ENCODE peak calls at places on chromosome 11, in ten cellular contexts. L is K562, T is transverse colon, C is HepG2, F is HCT116, J is breast epithelium, Q is HL-60, Y is Panc1, Z is stomach, S is sigmoid colon. X is an unnamed sample.

GRCh38 chr11:87281496-87281895 is 243.8 kb downstream of the TMEM135 start:
- DNase-seq in L (peak), T (no peak), C (peak), F (no peak), J (no peak), Q (no peak), Y (no peak), Z (no peak), S (no peak), X (no peak)

GRCh38 chr11:116697011-116697410 is 75.8 kb downstream of the BUD13 start:
- DNase-seq in L (no peak), T (no peak), C (no peak), F (no peak), J (no peak), Q (no peak), Y (no peak), Z (no peak), S (no peak), X (no peak)

GRCh38 chr11:129608711-129609110 is 206.9 kb upstream of the TMEM45B start:
- DNase-seq in L (no peak), T (no peak), C (no peak), F (no peak), J (no peak), Q (no peak), Y (no peak), Z (no peak), S (no peak), X (no peak)

GRCh38 chr11:113182288-113182687 is 132.1 kb upstream of the TTC12 start:
- DNase-seq in L (no peak), T (no peak), C (no peak), F (no peak), J (no peak), Q (no peak), Y (no peak), Z (no peak), S (no peak), X (no peak)

GRCh38 chr11:46736615-46737014 is 17.6 kb downstream of the F2 start:
- DNase-seq in L (no peak), T (no peak), C (no peak), F (no peak), J (no peak), Q (no peak), Y (no peak), Z (no peak), S (no peak), X (no peak)

GRCh38 chr11:75313457-75314272 is 37.8 kb downstream of the ARRB1 start:
- DNase-seq in L (peak), T (no peak), C (no peak), F (no peak), J (no peak), Q (no peak), Y (no peak), Z (peak), S (peak), X (no peak)

GRCh38 chr11:118230088-118230487 is 5.3 kb upstream of the JAML start:
- DNase-seq in L (no peak), T (no peak), C (no peak), F (no peak), J (no peak), Q (no peak), Y (no peak), Z (no peak), S (no peak), X (no peak)

GRCh38 chr11:103274025-103274424 is 164.8 kb downstream of the DYNC2H1 start:
- DNase-seq in L (no peak), T (no peak), C (no peak), F (no peak), J (no peak), Q (no peak), Y (no peak), Z (no peak), S (no peak), X (no peak)

GRCh38 chr11:48055292-48056132 is 75.2 kb downstream of the PTPRJ start:
- DNase-seq in L (peak), T (peak), C (peak), F (no peak), J (peak), Q (peak), Y (no peak), Z (peak), S (no peak), X (no peak)

GRCh38 chr11:44977493-44977984 is 26.9 kb upstream of the TP53I11 start:
- DNase-seq in L (no peak), T (peak), C (no peak), F (no peak), J (no peak), Q (peak), Y (no peak), Z (peak), S (no peak), X (no peak)

GRCh38 chr11:3000032-3000961 is 8.2 kb upstream of the NAP1L4 start:
- DNase-seq in L (no peak), T (peak), C (no peak), F (no peak), J (peak), Q (no peak), Y (no peak), Z (peak), S (peak), X (peak)

GRCh38 chr11:100930185-100930778 is 199.3 kb downstream of the PGR start:
- DNase-seq in L (peak), T (no peak), C (peak), F (peak), J (no peak), Q (no peak), Y (no peak), Z (no peak), S (no peak), X (no peak)

GRCh38 chr11:77266766-77267165 is 34.7 kb downstream of the GDPD4 start:
- DNase-seq in L (no peak), T (no peak), C (no peak), F (no peak), J (no peak), Q (no peak), Y (no peak), Z (no peak), S (no peak), X (no peak)

GRCh38 chr11:14653090-14653489 is 9.5 kb downstream of the PDE3B start:
- DNase-seq in L (no peak), T (no peak), C (no peak), F (no peak), J (no peak), Q (no peak), Y (no peak), Z (no peak), S (no peak), X (no peak)

GRCh38 chr11:24592342-24592741 is 95.5 kb downstream of the LUZP2 start:
- DNase-seq in L (no peak), T (no peak), C (no peak), F (no peak), J (no peak), Q (no peak), Y (no peak), Z (no peak), S (no peak), X (no peak)
- TF ChIP-seq CTCF in L (no peak), T (no peak), C (no peak), F (no peak), J (no peak), Q (no peak), Y (no peak), Z (no peak), S (no peak), X (no peak)

GRCh38 chr11:111922803-111923202 is 4.1 kb downstream of the C11orf52 start:
- DNase-seq in L (no peak), T (no peak), C (peak), F (no peak), J (no peak), Q (no peak), Y (no peak), Z (peak), S (peak), X (no peak)
- TF ChIP-seq POLR2AphosphoS5 in L (no peak), T (peak), C (no peak), F (no peak), J (no peak), Q (no peak), Y (no peak), Z (peak), S (peak), X (no peak)

DNA sequence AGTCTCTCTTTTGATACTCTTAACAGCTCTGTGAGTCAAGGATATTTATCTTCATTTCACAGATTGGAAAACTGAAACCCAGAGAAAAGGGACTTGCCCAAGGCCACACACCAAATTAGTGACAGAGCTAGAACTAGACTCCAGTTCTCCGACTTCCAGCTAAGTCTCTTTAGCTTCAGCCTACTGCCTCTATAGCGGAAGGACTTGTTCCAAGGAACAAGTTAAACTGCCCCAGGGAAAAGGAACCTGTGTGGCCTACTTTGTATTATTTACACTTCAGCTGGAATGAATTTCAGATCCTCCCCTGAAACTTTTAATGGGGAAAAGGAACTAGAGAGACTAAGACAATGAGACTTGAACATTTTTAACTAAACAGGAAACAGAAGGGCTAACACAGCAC is 1.2 kb downstream of the LRRC51 start:
- DNase-seq in L (no peak), T (no peak), C (no peak), F (no peak), J (no peak), Q (no peak), Y (no peak), Z (no peak), S (no peak), X (no peak)
- H3K27ac ChIP-seq in L (peak), T (peak), C (no peak), F (no peak), J (peak), Q (peak), Y (peak), Z (peak), S (peak), X (peak)

DNA sequence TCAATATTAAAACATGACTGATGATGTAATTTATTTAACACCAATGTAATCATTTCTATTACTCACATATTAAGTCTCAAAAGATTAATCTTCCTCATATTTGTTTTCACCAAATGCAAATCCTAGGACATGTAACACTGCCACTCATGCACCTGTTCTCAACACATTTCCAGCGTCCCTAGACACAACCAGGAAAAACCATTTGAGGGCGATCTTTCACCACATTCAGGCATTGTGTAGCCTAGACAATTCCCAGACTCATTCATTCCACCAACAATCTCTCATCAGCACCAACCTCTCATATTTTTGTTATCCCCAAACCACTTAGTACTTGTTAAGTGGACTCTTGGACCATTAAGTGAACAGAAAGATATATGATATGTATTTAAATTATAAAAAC is 66.1 kb downstream of the SLC36A4 start:
- DNase-seq in L (peak), T (no peak), C (peak), F (no peak), J (no peak), Q (peak), Y (no peak), Z (no peak), S (no peak), X (no peak)
- TF ChIP-seq CTCF in L (peak), T (no peak), C (peak), F (peak), J (no peak), Q (no peak), Y (peak), Z (no peak), S (no peak), X (no peak)

GRCh38 chr11:66311965-66312548 is 4.8 kb downstream of the CD248 start:
- DNase-seq in L (peak), T (peak), C (peak), F (peak), J (peak), Q (peak), Y (peak), Z (peak), S (peak), X (peak)
- TF ChIP-seq POLR2AphosphoS5 in L (no peak), T (peak), C (peak), F (peak), J (peak), Q (no peak), Y (no peak), Z (no peak), S (peak), X (peak)

DNA sequence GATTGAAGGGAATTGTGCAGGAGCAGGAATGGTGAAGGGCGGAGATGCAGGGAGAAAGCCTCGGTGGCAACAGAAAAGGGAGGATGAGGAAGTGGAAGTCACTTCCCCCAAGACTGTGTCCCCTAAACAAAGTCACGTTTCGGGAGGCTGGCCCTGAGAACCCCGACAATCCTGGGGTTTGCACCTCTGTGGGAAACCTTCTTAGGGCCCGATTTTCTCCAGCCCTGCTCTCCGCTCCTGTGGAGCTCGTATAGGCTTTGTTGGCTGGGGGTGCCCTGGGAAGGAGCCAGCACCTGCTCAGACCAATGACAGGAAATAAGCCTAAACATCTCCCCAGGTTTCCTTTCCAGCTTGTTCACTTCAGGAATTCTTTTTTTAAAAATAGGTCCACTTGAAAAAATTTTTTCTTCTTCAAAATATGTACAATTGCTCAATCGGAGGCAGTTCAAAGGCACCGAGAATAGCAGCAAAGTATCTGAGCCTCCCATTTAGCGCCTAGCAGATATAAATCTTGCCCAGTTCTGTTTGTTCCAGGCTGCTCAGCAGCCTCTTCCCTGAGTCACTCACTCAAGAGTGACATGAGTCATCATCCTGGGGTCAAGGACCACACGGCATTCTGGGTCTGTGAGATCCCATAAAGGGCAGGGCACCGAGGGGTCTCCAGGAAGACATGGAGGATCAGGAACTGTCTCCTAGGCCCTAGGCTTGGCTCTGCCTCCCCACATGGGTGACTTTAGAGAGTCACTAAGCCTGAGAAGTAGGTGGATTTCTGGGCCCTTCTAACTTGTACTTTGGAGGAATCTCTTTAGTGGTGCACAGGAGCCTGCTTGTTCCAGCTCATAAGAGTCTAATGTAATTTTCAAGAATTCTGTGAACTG is 34.0 kb downstream of the IRAG1 start:
- DNase-seq in L (peak), T (peak), C (peak), F (peak), J (peak), Q (no peak), Y (peak), Z (no peak), S (peak), X (peak)
- H3K27ac ChIP-seq in L (peak), T (peak), C (no peak), F (peak), J (peak), Q (no peak), Y (peak), Z (peak), S (peak), X (peak)

GRCh38 chr11:68439355-68440065 is 21.0 kb upstream of the PPP6R3 start:
- DNase-seq in L (no peak), T (no peak), C (no peak), F (no peak), J (no peak), Q (no peak), Y (no peak), Z (no peak), S (peak), X (no peak)

GRCh38 chr11:68444566-68444965 is 16.0 kb upstream of the PPP6R3 start:
- DNase-seq in L (no peak), T (no peak), C (no peak), F (no peak), J (no peak), Q (no peak), Y (no peak), Z (no peak), S (peak), X (no peak)

GRCh38 chr11:68438658-68439259 is 21.8 kb upstream of the PPP6R3 start:
- DNase-seq in L (no peak), T (no peak), C (no peak), F (no peak), J (no peak), Q (no peak), Y (no peak), Z (no peak), S (no peak), X (no peak)

GRCh38 chr11:68440254-68440653 is 20.3 kb upstream of the PPP6R3 start:
- DNase-seq in L (no peak), T (no peak), C (no peak), F (no peak), J (no peak), Q (no peak), Y (no peak), Z (no peak), S (no peak), X (no peak)

DNA sequence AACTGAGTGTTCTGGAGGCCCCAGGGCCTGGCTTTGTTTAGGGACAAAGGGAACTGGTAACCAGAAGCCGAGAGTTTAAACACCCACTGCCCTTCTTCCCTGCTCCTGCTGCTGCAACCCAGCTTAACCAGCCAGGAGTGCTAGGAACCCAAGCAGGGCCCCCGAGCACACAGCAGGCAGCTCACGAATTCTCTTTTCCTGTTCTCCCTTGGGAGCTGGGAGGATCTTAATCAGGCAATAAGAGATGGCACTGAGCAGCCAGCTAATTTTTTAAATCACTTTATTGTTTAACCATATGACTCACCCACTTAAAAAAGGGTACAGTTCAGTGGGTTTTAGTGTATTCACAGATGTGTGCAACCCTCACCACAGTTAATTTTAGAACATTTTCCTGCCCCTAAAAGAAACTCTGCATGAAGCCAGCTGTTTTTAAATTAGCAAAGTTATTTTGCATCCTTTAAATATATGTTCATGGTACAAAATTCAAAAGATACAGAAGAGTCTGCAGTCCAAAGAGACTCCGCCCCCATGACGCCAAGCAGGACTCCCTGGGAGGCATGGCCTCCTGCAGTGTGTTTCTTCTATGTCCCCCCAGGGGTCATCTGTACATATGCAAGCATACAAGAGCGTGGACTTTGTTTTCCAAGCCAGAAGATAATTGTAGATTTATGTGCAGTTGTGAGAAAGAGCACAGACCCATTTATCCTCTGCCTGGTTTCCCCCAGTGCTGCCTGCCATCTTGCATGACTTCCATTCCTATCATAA is 18.9 kb upstream of the PPP6R3 start:
- DNase-seq in L (no peak), T (no peak), C (no peak), F (no peak), J (no peak), Q (no peak), Y (no peak), Z (no peak), S (no peak), X (no peak)
- TF ChIP-seq CTCF in L (no peak), T (no peak), C (no peak), F (no peak), J (no peak), Q (no peak), Y (no peak), Z (no peak), S (no peak), X (no peak)

GRCh38 chr11:65017927-65018326 is 4.0 kb downstream of the ARL2 start:
- DNase-seq in L (no peak), T (no peak), C (no peak), F (no peak), J (no peak), Q (no peak), Y (no peak), Z (no peak), S (no peak), X (no peak)

GRCh38 chr11:65014146-65014960 is at the start of gene ARL2:
- DNase-seq in L (no peak), T (no peak), C (peak), F (no peak), J (no peak), Q (peak), Y (no peak), Z (peak), S (no peak), X (peak)

GRCh38 chr11:65013130-65013691 is 749 bp upstream of the ARL2 start:
- DNase-seq in L (peak), T (peak), C (peak), F (no peak), J (peak), Q (peak), Y (no peak), Z (peak), S (peak), X (peak)

GRCh38 chr11:65016705-65017104 is 2.7 kb downstream of the ARL2 start:
- DNase-seq in L (peak), T (no peak), C (no peak), F (no peak), J (no peak), Q (no peak), Y (no peak), Z (no peak), S (no peak), X (no peak)

GRCh38 chr11:65013692-65014145 is 241 bp upstream of the ARL2 start:
- DNase-seq in L (peak), T (peak), C (no peak), F (peak), J (peak), Q (peak), Y (no peak), Z (peak), S (peak), X (peak)
- TF ChIP-seq POLR2AphosphoS5 in L (no peak), T (peak), C (no peak), F (no peak), J (no peak), Q (no peak), Y (peak), Z (peak), S (peak), X (no peak)

DNA sequence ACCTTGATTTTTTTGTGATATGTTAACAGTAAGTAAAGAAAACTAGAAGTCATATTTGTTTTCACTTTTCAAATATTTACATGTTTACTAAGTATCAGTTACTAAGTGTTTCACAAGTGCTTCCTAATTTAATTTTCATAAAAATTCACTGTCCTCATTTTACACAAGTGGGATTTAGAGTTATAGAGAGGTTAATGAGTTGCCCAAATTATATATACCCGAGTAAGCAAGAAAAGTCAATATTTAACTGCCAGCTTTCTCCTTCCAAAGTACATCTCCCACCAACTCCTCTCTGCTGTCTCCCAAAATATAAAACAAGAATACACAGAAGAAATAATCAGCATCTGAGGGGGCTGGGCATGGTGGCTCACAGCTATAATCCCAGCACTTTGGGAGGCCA is 896.7 kb upstream of the ANO3 start:
- DNase-seq in L (no peak), T (no peak), C (peak), F (no peak), J (no peak), Q (no peak), Y (no peak), Z (no peak), S (no peak), X (no peak)
- H3K27ac ChIP-seq in L (no peak), T (no peak), C (no peak), F (no peak), J (no peak), Q (no peak), Y (no peak), Z (no peak), S (no peak), X (no peak)